ENCODE peak calls at places on chromosomes 5 and 9, in four cellular contexts. A, Y, H and J are unnamed samples.

GRCh38 chr9:136701665-136702048 is 10.7 kb upstream of the DIPK1B start:
- DNase-seq in A (no peak), Y (no peak), H (no peak), J (no peak)

GRCh38 chr5:111447822-111448221 is 64.5 kb downstream of the STARD4 start:
- DNase-seq in A (no peak), Y (no peak), H (no peak), J (no peak)

GRCh38 chr9:100322954-100323536 is 29.7 kb downstream of the TEX10 start:
- DNase-seq in A (peak), Y (no peak), H (peak), J (peak)

GRCh38 chr9:20593551-20593950 is 28.7 kb downstream of the MLLT3 start:
- DNase-seq in A (peak), Y (no peak), H (no peak), J (peak)

GRCh38 chr5:124902097-124902821 is 155.8 kb upstream of the ZNF608 start:
- DNase-seq in A (peak), Y (no peak), H (no peak), J (peak)

GRCh38 chr9:122835313-122835731 is 6.9 kb upstream of the PDCL start:
- DNase-seq in A (no peak), Y (no peak), H (no peak), J (no peak)

GRCh38 chr5:141604318-141604717 is 14.5 kb downstream of the DIAPH1 start:
- DNase-seq in A (peak), Y (peak), H (no peak), J (peak)

GRCh38 chr5:160188151-160188967 is 40.9 kb upstream of the FABP6 start:
- DNase-seq in A (peak), Y (peak), H (peak), J (peak)

GRCh38 chr5:180253036-180253824 is 38.7 kb downstream of the MAPK9 start:
- DNase-seq in A (no peak), Y (no peak), H (no peak), J (no peak)

GRCh38 chr9:76456202-76456926 is 2.6 kb upstream of the GCNT1 start:
- DNase-seq in A (peak), Y (no peak), H (no peak), J (peak)

GRCh38 chr5:164518741-164519080 is 1013.3 kb downstream of the MAT2B start:
- DNase-seq in A (no peak), Y (no peak), H (no peak), J (no peak)

GRCh38 chr5:67248703-67249589 is 52.3 kb upstream of the CD180 start:
- DNase-seq in A (peak), Y (no peak), H (no peak), J (no peak)
- H3K4me3 ChIP-seq in A (no peak), Y (no peak), H (no peak), J (no peak)

GRCh38 chr5:178588769-178589168 is 1.4 kb downstream of the COL23A1 start:
- DNase-seq in A (no peak), Y (no peak), H (no peak), J (no peak)
- H3K4me3 ChIP-seq in A (no peak), Y (no peak), H (peak), J (no peak)

GRCh38 chr5:96896806-96897205 is 20.5 kb downstream of the ERAP2 start:
- DNase-seq in A (no peak), Y (no peak), H (no peak), J (no peak)
- H3K4me3 ChIP-seq in A (no peak), Y (no peak), H (no peak), J (no peak)

GRCh38 chr5:14054965-14055963 is 87.9 kb upstream of the TRIO start:
- DNase-seq in A (peak), Y (no peak), H (no peak), J (peak)
- H3K4me3 ChIP-seq in A (no peak), Y (no peak), H (no peak), J (no peak)

DNA sequence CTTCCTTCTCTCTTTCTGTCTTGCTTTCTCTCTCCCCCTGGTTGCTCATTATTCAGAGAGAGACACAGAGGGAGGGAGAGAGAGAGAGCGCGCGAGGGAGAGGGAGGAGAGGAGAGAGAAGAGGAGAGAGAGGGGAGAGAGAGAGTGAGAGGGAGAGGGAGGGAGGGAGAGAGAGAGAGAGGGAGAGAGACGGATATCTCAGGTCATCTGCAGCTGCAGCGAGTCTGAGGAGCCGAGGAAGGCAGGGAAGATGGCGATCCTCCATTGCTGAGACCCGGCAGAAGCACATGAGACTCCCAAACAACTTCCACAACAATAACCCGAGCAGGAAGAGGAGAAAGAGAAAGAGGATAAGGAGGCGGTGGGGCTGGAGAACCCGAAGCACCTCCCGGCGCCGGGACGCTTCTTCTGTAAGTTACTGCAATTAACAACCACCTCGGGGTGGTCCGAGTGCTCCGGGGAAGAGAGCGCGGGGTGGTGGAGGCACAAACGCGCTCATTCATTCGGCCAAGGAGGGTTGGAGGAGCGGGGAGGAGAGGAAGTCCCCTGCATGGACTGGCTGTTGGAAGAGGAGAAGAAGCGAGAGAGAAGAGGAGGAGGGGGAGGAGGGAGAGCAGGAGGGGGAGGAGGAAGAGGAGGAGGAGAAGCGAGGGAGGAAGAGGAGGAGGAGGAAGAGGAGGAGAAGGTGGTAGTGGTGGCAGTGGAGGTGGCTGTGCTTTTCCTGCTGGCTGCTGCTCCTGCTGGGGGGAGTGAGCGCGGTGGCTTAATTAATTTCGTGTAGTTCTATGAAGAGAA is at the start of gene ZNF462:
- DNase-seq in A (peak), Y (peak), H (no peak), J (peak)
- H3K4me3 ChIP-seq in A (peak), Y (peak), H (peak), J (peak)

GRCh38 chr9:71357346-71357745 is 235.9 kb upstream of the TRPM3 start:
- DNase-seq in A (no peak), Y (no peak), H (no peak), J (no peak)
- H3K4me3 ChIP-seq in A (no peak), Y (no peak), H (no peak), J (no peak)

GRCh38 chr5:177367981-177368960 is 10.5 kb downstream of the RGS14 start:
- DNase-seq in A (no peak), Y (no peak), H (no peak), J (no peak)

GRCh38 chr5:177365845-177366527 is 8.3 kb downstream of the RGS14 start:
- DNase-seq in A (no peak), Y (no peak), H (no peak), J (no peak)

GRCh38 chr5:177367323-177367848 is 9.7 kb downstream of the RGS14 start:
- DNase-seq in A (no peak), Y (peak), H (no peak), J (no peak)

GRCh38 chr5:177364159-177364962 is 6.6 kb downstream of the RGS14 start:
- DNase-seq in A (no peak), Y (no peak), H (no peak), J (no peak)

DNA sequence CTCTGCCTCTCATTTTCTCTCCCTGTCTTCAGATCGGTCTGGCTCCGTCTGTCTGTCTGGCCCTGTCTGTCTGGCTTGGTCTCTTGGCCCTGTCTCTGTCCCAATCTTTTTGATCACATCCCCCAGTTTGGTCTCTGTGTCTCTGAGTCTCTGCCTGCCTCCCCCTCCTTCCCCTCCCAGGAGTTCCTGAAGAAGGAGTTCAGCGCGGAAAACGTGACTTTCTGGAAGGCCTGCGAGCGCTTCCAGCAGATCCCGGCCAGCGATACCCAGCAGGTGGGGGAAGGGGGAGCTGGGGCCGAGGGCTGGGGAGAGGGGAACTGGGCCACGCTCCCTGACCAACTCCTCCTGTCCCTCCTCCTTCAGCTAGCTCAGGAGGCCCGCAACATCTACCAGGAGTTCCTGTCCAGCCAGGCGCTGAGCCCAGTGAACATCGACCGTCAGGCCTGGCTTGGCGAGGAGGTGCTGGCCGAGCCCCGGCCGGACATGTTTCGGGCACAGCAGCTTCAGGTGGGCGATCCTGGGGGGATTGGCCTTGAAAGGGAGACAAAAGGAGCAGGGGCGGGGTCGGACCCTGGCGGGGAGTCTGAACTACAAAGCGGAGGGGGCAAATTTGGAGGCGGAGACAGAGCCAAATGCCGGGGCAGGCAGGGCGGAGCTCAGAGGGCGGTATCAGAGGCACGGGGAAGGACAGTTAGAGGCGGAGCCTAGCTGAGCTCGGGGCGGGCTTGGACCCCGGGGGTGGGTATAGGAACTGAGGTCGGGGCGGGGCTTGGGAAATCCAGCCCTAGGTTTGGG is 9.0 kb downstream of the RGS14 start:
- DNase-seq in A (peak), Y (peak), H (peak), J (peak)
- H3K4me3 ChIP-seq in A (peak), Y (peak), H (peak), J (peak)